ENCODE peak calls at places on chromosomes 13 and 19, in six cellular contexts. O is GM12878, Q is K562, I is A549, V is endothelial cell of umbilical vein, E is HepG2. D is an unnamed sample.

GRCh38 chr13:34864650-34865049 is 77.4 kb upstream of the NBEA start:
- DNase-seq in E (no peak), O (no peak), Q (no peak), I (no peak), V (no peak), D (no peak)

GRCh38 chr19:10021863-10022262 is 8.6 kb downstream of the RDH8 start:
- DNase-seq in O (no peak), Q (no peak), I (no peak), V (no peak), E (no peak), D (no peak)

GRCh38 chr13:44184740-44185139 is 188.9 kb upstream of the SERP2 start:
- DNase-seq in V (no peak), I (no peak), O (no peak), Q (no peak), E (no peak), D (no peak)

GRCh38 chr19:19460258-19460731 is 54.8 kb downstream of the GATAD2A start:
- DNase-seq in O (no peak), V (no peak), I (no peak), Q (no peak), E (no peak), D (peak)

GRCh38 chr13:100434010-100434763 is 154.4 kb downstream of the GGACT start:
- DNase-seq in I (peak), Q (no peak), E (peak), V (peak), O (peak), D (no peak)

GRCh38 chr19:33868821-33869412 is 72.2 kb downstream of the KCTD15 start:
- DNase-seq in I (no peak), O (no peak), V (peak), Q (no peak), E (no peak), D (no peak)

GRCh38 chr13:21785990-21786389 is 115.1 kb downstream of the FGF9 start:
- DNase-seq in V (no peak), E (no peak), I (no peak), Q (no peak), O (no peak), D (no peak)

GRCh38 chr13:42561752-42562467 is 12.0 kb upstream of the TNFSF11 start:
- DNase-seq in E (no peak), O (no peak), Q (no peak), I (no peak), V (no peak), D (no peak)

GRCh38 chr13:23959231-23959862 is 62.0 kb upstream of the C1QTNF9B start:
- DNase-seq in V (no peak), Q (no peak), E (no peak), O (no peak), I (no peak), D (no peak)

GRCh38 chr13:112889351-112890290 is 79.4 kb upstream of the MCF2L start:
- DNase-seq in Q (no peak), I (no peak), E (no peak), O (no peak), V (no peak), D (no peak)

GRCh38 chr19:13269348-13269747 is 119.1 kb downstream of the IER2 start:
- DNase-seq in Q (no peak), E (no peak), I (no peak), V (no peak), O (no peak), D (no peak)

GRCh38 chr19:46132508-46133100 is 8.1 kb upstream of the IGFL3 start:
- DNase-seq in I (no peak), Q (no peak), V (no peak), E (no peak), O (no peak), D (no peak)

GRCh38 chr19:46134527-46134926 is 10.0 kb upstream of the IGFL3 start:
- DNase-seq in Q (no peak), E (no peak), V (no peak), O (no peak), I (no peak), D (no peak)

GRCh38 chr19:46133101-46133627 is 8.7 kb upstream of the IGFL3 start:
- DNase-seq in O (peak), I (peak), E (peak), V (peak), Q (peak), D (peak)

GRCh38 chr19:46133777-46134231 is 9.3 kb upstream of the IGFL3 start:
- DNase-seq in E (no peak), Q (no peak), O (no peak), V (peak), I (no peak), D (no peak)

DNA sequence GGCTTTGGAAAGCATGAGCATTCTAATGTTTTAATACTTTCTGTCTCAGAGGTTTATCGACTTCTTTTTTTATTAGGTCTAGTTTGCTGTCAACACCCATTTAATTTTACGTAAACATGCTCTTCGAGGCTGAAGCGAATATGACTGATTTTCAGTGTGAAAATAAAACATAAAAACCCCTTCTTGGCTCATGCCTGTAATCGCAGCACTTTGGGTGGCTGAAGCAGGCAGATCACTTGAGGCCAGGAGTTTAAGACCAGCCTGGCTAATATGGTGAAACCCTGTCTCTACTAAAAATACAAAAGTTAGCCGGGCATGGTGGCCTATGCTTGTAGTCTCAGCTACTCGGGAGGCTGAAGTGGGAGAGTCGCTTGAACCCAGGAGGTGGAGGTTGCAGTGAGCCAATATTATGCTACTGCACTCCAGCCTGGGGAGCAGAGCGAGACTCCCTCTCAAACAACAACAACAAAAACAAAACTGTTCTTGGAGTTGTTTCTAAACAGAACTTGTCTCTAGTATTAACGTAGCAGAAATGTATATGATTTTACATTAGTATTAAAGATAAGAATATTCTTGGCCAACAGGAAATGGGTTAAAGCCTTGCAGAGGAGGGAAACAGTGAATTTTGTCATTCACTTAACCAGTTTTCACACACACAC is 7.1 kb upstream of the IGFL3 start:
- DNase-seq in V (peak), Q (no peak), O (no peak), I (no peak), E (no peak), D (no peak)
- TF ChIP-seq POLR2A in V (no peak), Q (no peak), O (no peak), I (no peak), E (no peak), D (no peak)

GRCh38 chr19:1854542-1855039 is 6.3 kb upstream of the REXO1 start:
- DNase-seq in I (no peak), E (no peak), Q (peak), V (no peak), O (no peak), D (no peak)
- H3K4me3 ChIP-seq in I (peak), E (no peak), Q (peak), V (no peak), O (no peak), D (no peak)

GRCh38 chr13:46463719-46464118 is 76.7 kb upstream of the RUBCNL start:
- DNase-seq in V (no peak), I (no peak), Q (no peak), E (no peak), O (no peak), D (no peak)

GRCh38 chr13:46468570-46468969 is 81.5 kb upstream of the RUBCNL start:
- DNase-seq in I (no peak), V (no peak), E (no peak), O (no peak), Q (no peak), D (no peak)

GRCh38 chr13:46473806-46474205 is 79.2 kb upstream of the LRCH1 start:
- DNase-seq in E (no peak), O (no peak), V (no peak), Q (no peak), I (no peak), D (no peak)

GRCh38 chr13:46472384-46472783 is 80.6 kb upstream of the LRCH1 start:
- DNase-seq in I (no peak), V (no peak), E (no peak), Q (no peak), O (no peak), D (no peak)

GRCh38 chr13:46469064-46469463 is 82.0 kb upstream of the RUBCNL start:
- DNase-seq in I (no peak), Q (no peak), E (no peak), O (no peak), V (no peak), D (no peak)
- TF ChIP-seq MYC in I (no peak), Q (no peak), E (no peak), O (no peak), V (no peak), D (no peak)

DNA sequence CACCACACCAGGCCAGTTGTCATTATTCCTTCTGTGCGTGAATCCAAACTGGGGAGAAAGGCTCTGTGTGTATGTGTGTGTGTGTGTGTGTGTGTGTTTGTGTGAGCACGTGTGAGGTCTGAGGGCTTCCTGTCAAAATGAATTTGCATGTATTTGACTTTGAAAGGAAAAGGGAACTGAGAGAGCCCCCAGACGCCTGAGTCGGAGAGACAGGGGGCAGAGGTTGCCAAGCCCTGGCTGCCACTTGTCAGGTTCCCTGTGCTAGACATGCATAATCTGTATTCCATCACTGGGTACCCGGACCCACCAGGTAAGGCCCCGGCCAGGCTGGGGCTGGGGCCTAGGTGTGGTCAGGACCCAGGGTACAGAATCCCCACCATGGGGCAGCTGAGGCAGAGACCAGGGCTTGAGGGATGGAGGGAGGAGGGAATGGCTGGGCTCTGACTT is at the start of gene CLEC17A:
- DNase-seq in E (no peak), V (no peak), Q (no peak), O (peak), I (no peak), D (peak)
- TF ChIP-seq POLR2A in E (no peak), V (no peak), Q (no peak), O (peak), I (no peak), D (no peak)

D was measured in NB4.